ENCODE peak calls at places on chromosomes 13 and 19, in eight cellular contexts. O, G, J, E, D, X, L and K are unnamed samples. For H3K9me3, the result is how much of the 10 kb centered on the place peaks cover.

GRCh38 chr19:30587869-30588268 is 215.7 kb downstream of the ZNF536 start:
- DNase-seq in O (no peak), G (no peak), J (no peak), E (no peak), D (no peak), X (no peak), L (no peak), K (no peak)

GRCh38 chr13:90633849-90634248 is 713.6 kb upstream of the MIR17HG start:
- DNase-seq in O (no peak), G (no peak), J (no peak), E (no peak), D (no peak), X (no peak), L (no peak), K (no peak)

GRCh38 chr13:65074248-65074647 is 2155.9 kb downstream of the PCDH9 start:
- DNase-seq in O (no peak), G (no peak), J (no peak), E (no peak), D (no peak), X (no peak), L (no peak), K (no peak)

GRCh38 chr19:54644056-54644455 is 13.8 kb downstream of the LILRB1 start:
- DNase-seq in O (no peak), G (no peak), J (no peak), E (no peak), D (no peak), X (no peak), L (peak), K (peak)

GRCh38 chr19:48372904-48373303 is 8.7 kb downstream of the SYNGR4 start:
- DNase-seq in O (no peak), G (no peak), J (no peak), E (no peak), D (peak), X (no peak), L (no peak), K (no peak)

GRCh38 chr13:56893843-56894242 is 246.9 kb upstream of the PRR20A start:
- DNase-seq in O (no peak), G (no peak), J (no peak), E (no peak), D (no peak), X (no peak), L (no peak), K (no peak)

GRCh38 chr19:30682576-30683536 is 310.7 kb downstream of the ZNF536 start:
- DNase-seq in O (peak), G (peak), J (peak), E (peak), D (peak), X (peak), L (peak), K (peak)

GRCh38 chr13:112329376-112329775 is 46.8 kb upstream of the SPACA7 start:
- DNase-seq in O (no peak), G (no peak), J (peak), E (no peak), D (no peak), X (no peak), L (no peak), K (no peak)

GRCh38 chr13:97116754-97117153 is 105.4 kb upstream of the MBNL2 start:
- DNase-seq in O (no peak), G (no peak), J (no peak), E (no peak), D (no peak), X (no peak), L (no peak), K (peak)

GRCh38 chr19:46818812-46819211 is 30.4 kb upstream of the SLC1A5 start:
- DNase-seq in O (no peak), G (no peak), J (no peak), E (no peak), D (no peak), X (no peak), L (no peak), K (no peak)

GRCh38 chr19:50003810-50004419 is 21.3 kb downstream of the VRK3 start:
- DNase-seq in O (no peak), G (peak), J (no peak), E (no peak), D (no peak), X (peak), L (peak), K (peak)

GRCh38 chr13:76222511-76222910 is 586.4 kb downstream of the LMO7 start:
- DNase-seq in O (no peak), G (no peak), J (no peak), E (no peak), D (no peak), X (no peak), L (no peak), K (no peak)

GRCh38 chr13:73902847-73903246 is 231.4 kb downstream of the KLF12 start:
- DNase-seq in O (no peak), G (no peak), J (no peak), E (no peak), D (no peak), X (no peak), L (no peak), K (no peak)

GRCh38 chr19:50387868-50388245 is 3.7 kb downstream of the POLD1 start:
- DNase-seq in O (no peak), G (no peak), J (no peak), E (no peak), D (no peak), X (no peak), L (no peak), K (no peak)

GRCh38 chr19:14479309-14479984 is 4.3 kb upstream of the PTGER1 start:
- DNase-seq in O (no peak), G (no peak), J (no peak), E (no peak), D (no peak), X (no peak), L (no peak), K (no peak)

GRCh38 chr19:4556574-4557185 is 2.8 kb downstream of the SEMA6B start:
- DNase-seq in O (no peak), G (peak), J (peak), E (no peak), D (no peak), X (no peak), L (no peak), K (no peak)

GRCh38 chr13:112324121-112324520 is 52.0 kb upstream of the SPACA7 start:
- DNase-seq in O (no peak), G (no peak), J (no peak), E (no peak), D (no peak), X (no peak), L (no peak), K (no peak)

DNA sequence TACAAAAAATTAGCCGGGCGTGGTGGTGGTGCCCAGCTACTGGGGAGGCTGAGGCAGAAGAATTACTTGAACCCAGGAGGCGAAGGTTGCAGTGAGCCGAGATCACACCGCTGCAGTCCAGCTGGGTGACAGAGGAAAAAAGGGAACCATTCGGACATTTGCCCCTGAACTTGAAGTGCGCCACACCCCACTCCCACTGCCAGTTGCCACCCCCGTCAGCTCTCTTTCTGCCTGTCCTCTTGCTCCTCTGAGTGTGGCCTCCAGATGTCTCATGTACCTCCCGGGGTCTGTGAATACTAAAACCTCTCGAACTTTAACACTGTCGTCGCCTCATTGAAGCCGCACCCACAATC is 4.0 kb downstream of the FPR3 start:
- DNase-seq in O (no peak), G (no peak), J (no peak), E (peak), D (no peak), X (no peak), L (no peak), K (peak)
- H3K9me3 ChIP-seq in O (under half), G (under half), J (under half), E (under half), D (under half), X (under half), L (under half), K (under half)

GRCh38 chr19:8252922-8253589 is 43.9 kb downstream of the CERS4 start:
- DNase-seq in O (peak), G (peak), J (peak), E (peak), D (peak), X (peak), L (peak), K (peak)
- TF ChIP-seq POLR2AphosphoS5 in O (peak), G (no peak), J (no peak), E (no peak), D (peak), X (no peak), L (peak), K (no peak)

GRCh38 chr13:21058361-21058760 is 3.0 kb downstream of the LATS2 start:
- DNase-seq in O (no peak), G (no peak), J (no peak), E (no peak), D (no peak), X (no peak), L (no peak), K (no peak)
- H3K4me3 ChIP-seq in O (no peak), G (no peak), J (no peak), E (no peak), D (no peak), X (peak), L (no peak), K (no peak)

DNA sequence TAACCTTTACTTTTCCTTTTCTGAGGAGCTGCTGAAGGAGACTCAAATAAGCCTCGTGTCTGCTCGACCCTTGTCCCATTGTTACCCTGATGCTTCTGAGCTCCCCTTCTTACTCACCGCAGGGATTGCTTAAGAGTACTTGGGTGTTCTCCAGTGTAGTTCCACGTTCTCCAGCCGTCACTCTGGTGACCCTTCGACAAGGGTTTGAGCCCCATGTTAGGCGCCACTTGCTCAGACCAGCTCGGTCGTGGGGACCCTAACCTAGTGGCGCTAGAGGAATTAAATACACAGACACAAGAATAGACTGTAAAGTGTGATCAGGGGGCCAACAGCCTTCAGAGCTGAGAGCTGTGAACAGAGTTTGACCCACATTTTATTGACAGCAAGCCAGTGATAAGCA is 10.3 kb downstream of the ZNF480 start:
- DNase-seq in O (no peak), G (peak), J (no peak), E (no peak), D (no peak), X (no peak), L (no peak), K (no peak)
- H3K9me3 ChIP-seq in O (under half), G (under half), J (half or more), E (under half), D (under half), X (under half), L (half or more), K (under half)

DNA sequence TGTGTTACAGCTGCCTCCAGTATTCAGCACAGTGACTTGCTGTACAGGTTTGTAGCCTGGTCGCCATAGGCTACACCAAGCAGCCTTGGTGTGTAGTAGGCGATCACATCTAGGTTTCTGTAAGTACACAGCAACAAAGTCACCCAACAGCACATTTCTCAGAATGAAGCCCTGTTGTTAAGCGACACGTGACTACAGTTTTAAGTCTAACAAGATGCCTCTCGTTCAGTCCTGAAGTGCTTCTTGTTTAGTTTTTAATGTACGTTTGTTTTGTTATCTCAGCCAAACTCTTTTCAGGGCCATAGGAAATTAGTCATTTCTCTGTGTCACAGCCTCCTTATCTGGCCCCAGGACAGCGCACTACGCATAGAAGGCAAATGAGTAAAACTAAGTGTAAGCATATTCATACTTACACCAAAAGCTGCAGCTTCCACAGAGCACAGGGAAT is 50.0 kb upstream of the GPR183 start:
- DNase-seq in O (no peak), G (no peak), J (no peak), E (no peak), D (no peak), X (no peak), L (no peak), K (no peak)
- TF ChIP-seq POLR2AphosphoS5 in O (no peak), G (no peak), J (no peak), E (no peak), D (no peak), X (no peak), L (peak), K (no peak)

GRCh38 chr19:6423499-6424189 is 967 bp downstream of the KHSRP start:
- DNase-seq in O (peak), G (no peak), J (no peak), E (no peak), D (no peak), X (no peak), L (no peak), K (peak)

GRCh38 chr19:6425732-6426686 is 1.4 kb upstream of the KHSRP start:
- DNase-seq in O (no peak), G (peak), J (no peak), E (no peak), D (no peak), X (no peak), L (no peak), K (no peak)

GRCh38 chr19:6424190-6424938 is at the start of gene KHSRP:
- DNase-seq in O (no peak), G (no peak), J (peak), E (no peak), D (no peak), X (no peak), L (no peak), K (peak)

GRCh38 chr19:6427131-6427530 is 2.5 kb upstream of the KHSRP start:
- DNase-seq in O (peak), G (no peak), J (peak), E (no peak), D (no peak), X (no peak), L (no peak), K (no peak)

DNA sequence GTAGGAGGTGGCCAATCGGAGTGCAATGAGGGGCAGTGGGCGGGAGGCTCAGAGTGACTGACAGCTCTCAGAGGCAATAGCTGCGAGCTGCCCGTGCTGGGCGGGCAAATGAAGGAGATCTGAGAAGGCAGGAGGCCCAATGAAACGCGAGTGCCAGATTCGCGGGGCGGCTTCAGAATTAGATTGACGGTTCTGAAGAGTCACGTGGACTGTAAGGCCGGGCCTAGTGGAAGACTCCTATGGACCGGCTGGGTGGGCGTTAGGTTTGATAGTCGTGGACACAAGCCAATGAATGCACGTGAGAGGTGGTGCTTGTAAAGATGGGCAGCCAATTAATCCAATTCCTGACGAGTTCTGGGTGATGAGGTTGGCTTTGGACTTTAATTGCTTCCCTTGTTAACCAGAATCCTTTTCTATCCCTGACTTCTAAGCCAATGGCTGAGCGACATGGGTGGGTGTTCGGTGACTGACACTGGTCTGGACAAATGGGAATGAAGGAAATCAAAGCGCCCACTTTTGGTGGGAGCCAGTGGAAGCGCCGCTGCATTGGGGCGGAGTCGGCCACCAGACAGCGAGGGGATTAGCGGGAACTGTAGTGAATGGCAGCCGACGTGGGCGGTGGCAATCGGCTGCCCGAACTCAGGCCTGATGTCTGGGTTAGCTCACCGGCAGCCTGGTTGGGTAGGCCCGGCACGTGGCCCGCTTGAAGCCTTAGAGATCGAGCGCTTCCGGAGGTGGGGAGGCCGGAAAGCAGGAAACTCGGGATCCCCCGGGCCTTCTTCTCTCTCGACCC is 524 bp upstream of the KHSRP start:
- DNase-seq in O (peak), G (peak), J (peak), E (peak), D (peak), X (peak), L (peak), K (peak)
- H3K4me3 ChIP-seq in O (peak), G (peak), J (peak), E (peak), D (peak), X (peak), L (peak), K (peak)

DNA sequence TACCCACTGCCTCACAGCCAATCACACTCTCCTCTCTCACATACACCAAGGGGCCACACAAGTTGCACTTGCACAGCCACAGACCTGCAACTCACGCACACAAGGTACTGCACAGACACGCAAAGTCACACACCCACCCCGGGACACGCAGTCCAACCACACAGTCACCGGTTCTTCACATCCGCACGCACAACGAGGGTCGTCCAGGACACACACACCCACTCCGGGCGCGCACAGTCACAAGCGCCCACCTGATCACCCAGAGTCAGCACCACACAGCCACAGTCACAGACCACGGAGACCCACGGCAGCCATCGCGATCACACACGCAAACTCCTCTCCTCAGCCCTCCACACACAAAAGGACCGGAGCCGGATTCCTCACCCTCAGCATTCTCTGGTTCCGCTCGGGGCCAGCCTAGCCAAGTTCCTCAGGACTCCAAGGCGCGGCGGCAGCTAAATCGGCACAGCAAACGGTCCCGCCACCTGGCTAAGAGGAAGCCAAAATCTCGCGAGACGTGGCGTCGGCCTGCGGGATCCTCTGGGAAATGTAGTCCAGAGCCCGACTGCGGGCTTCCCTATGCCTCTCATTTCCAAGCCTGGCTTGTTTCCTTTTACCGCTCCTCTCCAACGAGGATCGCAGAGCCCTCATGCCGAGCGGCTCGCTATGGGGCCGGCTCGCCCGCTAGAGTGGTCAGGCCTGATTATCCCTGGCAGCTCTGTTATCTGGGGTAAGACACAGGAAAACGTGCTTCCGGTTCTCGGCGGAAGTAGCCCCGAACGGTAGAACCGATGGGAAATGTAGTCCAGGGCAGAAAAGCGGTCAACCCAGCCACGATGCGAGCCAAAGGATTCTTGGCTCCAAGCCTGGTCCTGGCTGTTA is at the start of gene ZNF850:
- DNase-seq in O (peak), G (peak), J (peak), E (peak), D (peak), X (peak), L (peak), K (peak)
- H3K9me3 ChIP-seq in O (under half), G (under half), J (half or more), E (under half), D (under half), X (under half), L (half or more), K (under half)

GRCh38 chr13:110340812-110341444 is 33.8 kb downstream of the COL4A2 start:
- DNase-seq in O (peak), G (no peak), J (no peak), E (peak), D (peak), X (no peak), L (peak), K (peak)
- TF ChIP-seq POLR2AphosphoS5 in O (peak), G (no peak), J (peak), E (no peak), D (peak), X (no peak), L (peak), K (peak)

DNA sequence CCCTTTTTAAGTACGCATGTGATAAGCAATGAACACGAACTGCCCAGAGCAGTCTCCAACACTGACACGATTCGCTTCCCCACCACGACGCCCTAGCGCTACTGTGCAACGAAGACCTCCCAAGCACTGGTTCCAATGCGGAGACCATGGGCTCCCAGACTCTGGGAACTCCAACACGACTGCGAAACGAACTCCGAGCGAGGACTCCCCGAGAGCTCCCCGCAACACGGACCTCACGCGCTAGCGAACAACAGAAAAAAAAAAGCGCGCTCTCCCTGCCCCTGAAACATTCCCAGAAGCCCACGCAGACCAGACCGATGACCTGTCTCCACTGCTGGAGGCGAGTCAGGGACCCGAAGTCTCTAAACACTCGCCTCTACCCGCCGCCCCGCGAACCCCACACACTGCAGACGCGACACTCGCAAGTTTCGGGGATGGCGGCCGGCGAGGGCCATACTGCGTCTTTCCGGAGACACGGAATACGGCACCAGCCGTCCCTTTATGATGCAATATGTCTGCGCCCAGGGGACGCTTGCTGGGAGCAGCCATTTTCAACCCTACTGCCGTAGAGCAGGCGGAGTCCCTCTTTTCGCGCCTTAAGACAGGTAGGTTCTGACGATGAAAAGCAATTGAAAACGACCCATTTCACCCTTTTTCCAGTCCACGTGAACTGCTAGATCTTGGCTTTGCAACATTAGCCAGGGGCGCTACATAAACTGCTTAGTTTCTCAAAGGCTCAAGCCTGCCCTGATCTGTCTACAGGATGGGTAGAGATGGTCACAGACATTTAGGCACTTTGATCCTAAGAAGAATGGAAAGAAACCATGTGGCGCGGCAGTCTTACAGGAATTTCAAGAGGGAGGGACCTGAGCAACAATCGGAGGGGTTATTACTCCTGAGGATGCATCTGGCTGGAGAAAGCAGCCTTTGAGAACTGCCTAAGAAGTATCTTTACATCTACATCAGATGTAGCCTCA is at the start of gene ZNF577:
- DNase-seq in O (peak), G (no peak), J (peak), E (peak), D (peak), X (no peak), L (peak), K (peak)
- H3K4me3 ChIP-seq in O (peak), G (no peak), J (peak), E (peak), D (peak), X (no peak), L (peak), K (peak)

GRCh38 chr19:12272386-12272785 is 22.3 kb downstream of the ZNF44 start:
- DNase-seq in O (no peak), G (no peak), J (no peak), E (no peak), D (no peak), X (no peak), L (no peak), K (no peak)
- H3K9me3 ChIP-seq in O (under half), G (under half), J (half or more), E (under half), D (under half), X (half or more), L (half or more), K (under half)